ENCODE peak calls at places on chromosomes 5 and 9, in nine cellular contexts. M is OCI-LY7, W is SK-N-SH, L is Karpas-422, A is GM23338, T is PC-3, K is PC-9, E is GM23248, S is hepatocyte. F is an unnamed sample. For H3K9me2, the result is how much of the 10 kb centered on the place peaks cover.

GRCh38 chr5:370959-371810 is 49.7 kb downstream of the AHRR start:
- DNase-seq in M (no peak), W (no peak), L (no peak), A (no peak), T (no peak), K (no peak), E (peak), S (no peak), F (no peak)

GRCh38 chr9:100590481-100590880 is 12.6 kb downstream of the CAVIN4 start:
- DNase-seq in M (no peak), W (no peak), L (no peak), A (no peak), T (no peak), K (no peak), E (peak), S (no peak), F (no peak)

GRCh38 chr9:18979367-18979766 is 53.6 kb downstream of the SAXO1 start:
- DNase-seq in M (no peak), W (no peak), L (no peak), A (no peak), T (peak), K (no peak), E (peak), S (peak), F (no peak)

GRCh38 chr9:137972988-137973470 is 95.4 kb downstream of the CACNA1B start:
- DNase-seq in M (no peak), W (peak), L (no peak), A (no peak), T (no peak), K (peak), E (no peak), S (peak), F (no peak)

GRCh38 chr5:143084452-143084851 is 314.3 kb downstream of the ARHGAP26 start:
- DNase-seq in M (no peak), W (no peak), L (no peak), A (no peak), T (no peak), K (no peak), E (no peak), S (no peak), F (no peak)

GRCh38 chr5:145991044-145991575 is 54.7 kb downstream of the SH3RF2 start:
- DNase-seq in M (no peak), W (no peak), L (no peak), A (no peak), T (no peak), K (no peak), E (peak), S (no peak), F (no peak)

GRCh38 chr9:26551971-26552370 is 340.6 kb downstream of the CAAP1 start:
- DNase-seq in M (no peak), W (no peak), L (no peak), A (no peak), T (no peak), K (no peak), E (no peak), S (no peak), F (no peak)

GRCh38 chr9:69981686-69982450 is 61.8 kb upstream of the MAMDC2 start:
- DNase-seq in M (no peak), W (no peak), L (no peak), A (no peak), T (peak), K (no peak), E (peak), S (no peak), F (no peak)

GRCh38 chr9:128550770-128551651 is 1.4 kb upstream of the SPTAN1 start:
- DNase-seq in M (no peak), W (no peak), L (peak), A (peak), T (no peak), K (peak), E (peak), S (peak), F (no peak)

GRCh38 chr5:39578887-39579497 is 154.2 kb upstream of the DAB2 start:
- DNase-seq in M (peak), W (no peak), L (peak), A (peak), T (peak), K (no peak), E (peak), S (peak), F (peak)

GRCh38 chr5:110757118-110757729 is 18.4 kb downstream of the SLC25A46 start:
- DNase-seq in M (peak), W (no peak), L (peak), A (peak), T (peak), K (no peak), E (peak), S (peak), F (peak)

GRCh38 chr5:172380992-172381643 is 73.2 kb downstream of the SH3PXD2B start:
- DNase-seq in M (no peak), W (peak), L (no peak), A (no peak), T (peak), K (no peak), E (peak), S (peak), F (no peak)

GRCh38 chr5:109454726-109455505 is 45.1 kb upstream of the PJA2 start:
- DNase-seq in M (no peak), W (no peak), L (no peak), A (no peak), T (no peak), K (no peak), E (peak), S (no peak), F (no peak)

GRCh38 chr9:19630762-19631161 is 158.1 kb downstream of the SLC24A2 start:
- DNase-seq in M (no peak), W (no peak), L (no peak), A (no peak), T (no peak), K (no peak), E (no peak), S (no peak), F (no peak)

GRCh38 chr9:116806075-116806474 is 119.0 kb downstream of the TRIM32 start:
- DNase-seq in M (peak), W (no peak), L (peak), A (peak), T (peak), K (peak), E (peak), S (peak), F (no peak)

DNA sequence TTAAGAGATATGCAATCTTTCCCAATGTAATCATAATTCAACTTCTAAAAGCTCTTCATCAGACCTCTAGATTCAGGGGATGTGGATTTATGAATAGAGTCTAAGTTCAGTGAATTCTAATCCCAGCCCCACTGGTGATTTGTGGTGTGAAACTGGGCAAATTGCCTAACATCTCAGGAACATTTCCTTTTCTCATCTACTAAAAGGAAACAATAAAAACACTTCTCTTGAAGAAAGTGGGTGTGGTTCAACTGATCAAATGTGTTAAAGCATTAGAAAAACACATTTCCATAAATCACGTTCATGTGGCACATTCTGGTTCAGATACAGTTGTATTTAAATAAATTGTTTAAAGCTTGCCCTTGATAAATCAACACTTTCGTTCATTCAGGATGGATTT is 631.7 kb upstream of the CDH6 start:
- DNase-seq in M (no peak), W (no peak), L (no peak), A (no peak), T (no peak), K (no peak), E (no peak), S (no peak), F (no peak)
- H3K9me2 ChIP-seq in M (under half), W (under half), L (under half), A (under half), T (under half), K (under half), E (under half), S (under half), F (under half)

GRCh38 chr9:109861499-109861898 is 81.5 kb downstream of the PALM2AKAP2 start:
- DNase-seq in M (no peak), W (no peak), L (no peak), A (no peak), T (no peak), K (no peak), E (peak), S (no peak), F (no peak)

GRCh38 chr9:109861918-109862317 is 81.9 kb downstream of the PALM2AKAP2 start:
- DNase-seq in M (no peak), W (no peak), L (no peak), A (no peak), T (no peak), K (no peak), E (peak), S (no peak), F (no peak)

GRCh38 chr9:109863961-109864360 is 84.0 kb downstream of the PALM2AKAP2 start:
- DNase-seq in M (no peak), W (no peak), L (no peak), A (no peak), T (no peak), K (no peak), E (no peak), S (no peak), F (no peak)

GRCh38 chr9:109859447-109859846 is 79.4 kb downstream of the PALM2AKAP2 start:
- DNase-seq in M (no peak), W (no peak), L (no peak), A (no peak), T (peak), K (no peak), E (peak), S (no peak), F (no peak)

GRCh38 chr9:109862452-109862851 is 82.5 kb downstream of the PALM2AKAP2 start:
- DNase-seq in M (no peak), W (no peak), L (no peak), A (peak), T (no peak), K (no peak), E (no peak), S (no peak), F (no peak)
- H3K9me2 ChIP-seq in M (under half), W (under half), L (under half), A (under half), T (under half), K (under half), E (under half), S (under half), F (under half)

DNA sequence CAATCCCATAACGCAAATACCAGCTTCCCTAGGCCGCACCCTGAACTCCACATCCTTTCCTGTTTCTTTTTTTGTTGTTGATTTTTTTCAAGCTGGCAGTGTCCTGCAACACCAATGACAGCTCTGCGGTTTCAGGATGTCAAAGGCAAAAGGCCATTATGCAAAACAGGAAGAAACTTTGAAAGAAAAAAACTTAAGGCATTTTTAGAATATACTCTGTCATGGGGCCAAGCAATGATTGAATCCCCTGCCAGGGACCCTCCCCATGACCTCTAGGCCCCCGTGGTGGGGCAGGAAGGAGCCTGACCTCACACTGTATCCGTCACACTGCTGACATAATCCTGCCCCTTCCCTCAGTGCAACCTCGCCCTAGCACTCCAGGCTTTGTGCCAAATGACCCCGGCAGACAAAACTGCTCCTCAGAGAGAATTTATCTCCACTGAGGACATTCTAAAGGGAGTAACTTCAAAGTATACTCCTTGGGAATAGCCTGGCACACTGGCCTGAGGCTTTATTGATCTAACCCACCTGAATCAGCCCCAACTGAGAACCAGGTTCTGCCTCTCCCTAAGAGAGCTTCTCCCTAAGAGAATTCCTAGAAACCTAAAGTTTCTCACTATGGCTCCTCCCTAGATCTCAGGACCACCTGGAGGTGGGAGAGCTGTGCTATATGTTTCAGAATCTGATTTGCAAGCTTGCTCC is 7.9 kb downstream of the B4GALT1 start:
- DNase-seq in M (peak), W (no peak), L (peak), A (no peak), T (peak), K (no peak), E (peak), S (peak), F (no peak)
- H3K9me2 ChIP-seq in M (under half), W (under half), L (under half), A (under half), T (under half), K (under half), E (under half), S (under half), F (under half)

GRCh38 chr9:78707481-78707977 is 410.6 kb downstream of the PSAT1 start:
- DNase-seq in M (no peak), W (no peak), L (peak), A (no peak), T (peak), K (no peak), E (peak), S (no peak), F (no peak)
- H3K9me2 ChIP-seq in M (under half), W (under half), L (under half), A (under half), T (under half), K (under half), E (under half), S (under half), F (under half)

GRCh38 chr5:59253625-59254024 is 639.9 kb downstream of the PDE4D start:
- DNase-seq in M (no peak), W (no peak), L (no peak), A (no peak), T (no peak), K (no peak), E (no peak), S (no peak), F (no peak)
- H3K9me2 ChIP-seq in M (under half), W (under half), L (under half), A (under half), T (under half), K (under half), E (under half), S (under half), F (under half)

DNA sequence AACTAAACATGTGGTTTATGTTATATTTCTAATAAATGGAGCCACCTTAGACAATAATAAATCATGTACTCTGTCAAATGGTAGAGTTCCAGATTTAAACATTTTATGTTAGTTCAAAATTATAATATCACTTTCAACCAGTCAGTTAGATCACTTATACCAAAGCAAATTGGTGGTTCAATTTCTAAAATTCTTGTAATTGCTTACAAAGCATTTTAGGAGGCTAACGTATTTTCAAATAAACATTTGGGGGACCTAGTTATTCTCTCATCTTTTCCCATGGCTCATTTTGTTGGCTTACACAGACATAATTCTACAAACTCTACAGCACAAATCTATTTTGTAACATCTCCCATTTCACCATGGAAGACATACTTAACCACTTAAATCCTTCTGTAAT is 39.9 kb downstream of the EDIL3 start:
- DNase-seq in M (no peak), W (no peak), L (no peak), A (no peak), T (no peak), K (no peak), E (no peak), S (no peak), F (no peak)
- H3K9me2 ChIP-seq in M (under half), W (under half), L (under half), A (under half), T (under half), K (under half), E (under half), S (under half), F (under half)

GRCh38 chr9:98787766-98788335 is 8.5 kb downstream of the ANKS6 start:
- DNase-seq in M (no peak), W (no peak), L (no peak), A (no peak), T (no peak), K (no peak), E (no peak), S (no peak), F (no peak)
- H3K9me2 ChIP-seq in M (under half), W (under half), L (under half), A (under half), T (under half), K (under half), E (under half), S (under half), F (under half)

F was measured in HCT116.